ENCODE peak calls at places on chromosome 2, in ten cellular contexts. M is stimulated activated naive B cell treated with anti-CD40 and anti-IgM and Interleukin-4, amounts not matched to agents 10 μg/mL and 1 μg/mL and 100 μg/mL, for 72 hours; Q is heart left ventricle; L is EL; R is hypothalamus; W is cardiac muscle cell; G is GM04504; E is A549; K is NCI-H748 treated with DMSO at 0.1 percent for 48 hours; N is iPS DF 6.9. D is an unnamed sample.

GRCh38 chr2:24238158-24238557 is 63.3 kb downstream of the FAM228A start:
- DNase-seq in W (no peak), Q (no peak), R (no peak), G (no peak), M (no peak), N (no peak), E (no peak), L (no peak), K (peak), D (no peak)

GRCh38 chr2:223692227-223692947 is 90.2 kb upstream of the SCG2 start:
- DNase-seq in L (peak), G (peak), K (peak), N (peak), E (peak), R (peak), Q (peak), M (no peak), W (peak), D (no peak)

GRCh38 chr2:165240927-165241326 is 1.7 kb downstream of the SCN2A start:
- DNase-seq in R (no peak), K (peak), G (no peak), L (no peak), M (no peak), E (no peak), Q (no peak), N (no peak), W (no peak), D (no peak)

GRCh38 chr2:138356178-138356577 is 145.4 kb upstream of the SPOPL start:
- DNase-seq in W (peak), R (no peak), G (peak), N (no peak), L (peak), Q (no peak), M (no peak), E (no peak), K (no peak), D (no peak)

GRCh38 chr2:228433706-228434105 is 252.2 kb upstream of the SPHKAP start:
- DNase-seq in W (no peak), N (no peak), Q (no peak), G (no peak), R (no peak), E (no peak), L (no peak), K (no peak), M (no peak), D (no peak)

GRCh38 chr2:226429476-226429875 is 370.1 kb downstream of the IRS1 start:
- DNase-seq in N (no peak), E (no peak), G (no peak), W (no peak), Q (no peak), K (no peak), R (no peak), L (no peak), M (no peak), D (no peak)

GRCh38 chr2:130341562-130342019 is 1.1 kb upstream of the IMP4 start:
- DNase-seq in G (no peak), E (peak), Q (no peak), L (no peak), W (no peak), K (no peak), N (no peak), R (no peak), M (no peak), D (peak)

GRCh38 chr2:100820346-100821254 is 661 bp downstream of the NPAS2 start:
- DNase-seq in M (no peak), G (no peak), N (no peak), K (no peak), E (no peak), Q (no peak), R (no peak), L (no peak), W (no peak), D (no peak)

GRCh38 chr2:42693013-42693575 is 70.8 kb downstream of the OXER1 start:
- DNase-seq in K (no peak), L (peak), M (no peak), G (no peak), W (no peak), N (no peak), E (no peak), Q (no peak), R (no peak), D (no peak)

GRCh38 chr2:198231562-198231961 is 427.2 kb downstream of the PLCL1 start:
- DNase-seq in E (no peak), Q (no peak), G (no peak), W (no peak), L (peak), N (no peak), K (no peak), M (no peak), R (no peak), D (no peak)